ENCODE peak calls at places on chromosomes 7 and 10, in six cellular contexts. U, H, L, T, R and X are unnamed samples. For H3K4me1, the result is how much of the 10 kb centered on the place peaks cover.

GRCh38 chr10:101816913-101817541 is 1.2 kb downstream of the OGA start:
- DNase-seq in U (no peak), T (no peak), R (no peak), H (no peak), L (no peak), X (no peak)

GRCh38 chr7:151503902-151504714 is 15.6 kb downstream of the RHEB start:
- DNase-seq in R (no peak), H (no peak), U (no peak), T (peak), L (no peak), X (no peak)

GRCh38 chr7:311796-312195 is 21.8 kb downstream of the FOXL3 start:
- DNase-seq in R (no peak), U (peak), T (no peak), H (no peak), L (no peak), X (no peak)

GRCh38 chr10:78149193-78149592 is 115.5 kb downstream of the RPS24 start:
- DNase-seq in U (no peak), L (no peak), T (peak), R (no peak), H (no peak), X (no peak)

GRCh38 chr7:100435401-100436304 is 644 bp downstream of the PPP1R35 start:
- DNase-seq in H (peak), U (peak), R (peak), T (peak), L (no peak), X (peak)

GRCh38 chr7:106367018-106367420 is 82.2 kb upstream of the NAMPT start:
- DNase-seq in U (peak), L (no peak), H (no peak), R (no peak), T (no peak), X (no peak)

GRCh38 chr10:104334561-104334960 is 3.7 kb downstream of the ITPRIP start:
- DNase-seq in H (no peak), L (peak), U (peak), R (peak), T (no peak), X (no peak)

GRCh38 chr7:76142861-76143260 is 58.8 kb upstream of the SRRM3 start:
- DNase-seq in H (no peak), T (no peak), L (no peak), U (no peak), R (no peak), X (no peak)

GRCh38 chr10:123014772-123015171 is 6.0 kb downstream of the ACADSB start:
- DNase-seq in U (no peak), L (no peak), R (no peak), H (no peak), T (no peak), X (no peak)

GRCh38 chr10:54940418-54940817 is 139.4 kb upstream of the PCDH15 start:
- DNase-seq in H (no peak), T (peak), R (no peak), L (no peak), U (no peak), X (no peak)

GRCh38 chr7:107581387-107582013 is 1.5 kb downstream of the BCAP29 start:
- DNase-seq in U (no peak), R (no peak), T (no peak), H (no peak), L (no peak), X (no peak)

GRCh38 chr7:112571852-112572607 is 91.2 kb downstream of the LSMEM1 start:
- DNase-seq in R (no peak), H (no peak), U (no peak), T (peak), L (no peak), X (no peak)

GRCh38 chr10:12631216-12631615 is 281.9 kb downstream of the CAMK1D start:
- DNase-seq in R (no peak), H (no peak), L (no peak), U (no peak), T (peak), X (no peak)

GRCh38 chr10:18333616-18334015 is 193.4 kb downstream of the CACNB2 start:
- DNase-seq in R (no peak), U (no peak), L (no peak), T (no peak), H (no peak), X (no peak)

GRCh38 chr7:22697897-22698645 is 28.9 kb upstream of the IL6 start:
- DNase-seq in T (no peak), L (no peak), H (no peak), R (no peak), U (no peak), X (no peak)

GRCh38 chr10:31390804-31391203 is 71.8 kb downstream of the ZEB1 start:
- DNase-seq in H (no peak), R (no peak), U (no peak), T (no peak), L (no peak), X (no peak)

GRCh38 chr7:3005257-3005656 is 38.4 kb downstream of the CARD11 start:
- DNase-seq in U (no peak), R (no peak), L (no peak), H (no peak), T (no peak), X (no peak)

GRCh38 chr10:126661356-126661755 is 9.1 kb downstream of the C10orf90 start:
- DNase-seq in T (no peak), U (no peak), L (no peak), H (no peak), R (no peak), X (no peak)

GRCh38 chr10:128476845-128477244 is 350.6 kb upstream of the MKI67 start:
- DNase-seq in T (no peak), H (no peak), U (no peak), L (no peak), R (no peak), X (no peak)

GRCh38 chr10:31745612-31746376 is 182.8 kb downstream of the ARHGAP12 start:
- DNase-seq in H (no peak), R (no peak), U (no peak), L (peak), T (peak), X (no peak)

GRCh38 chr10:102408728-102409603 is 9.6 kb downstream of the PSD start:
- DNase-seq in T (no peak), L (peak), H (peak), R (peak), U (peak), X (peak)

GRCh38 chr10:114868801-114869200 is 47.2 kb downstream of the FHIP2A start:
- DNase-seq in T (no peak), H (no peak), R (no peak), U (no peak), L (no peak), X (no peak)

GRCh38 chr7:116675812-116676355 is 3.9 kb downstream of the MET start:
- DNase-seq in H (no peak), T (no peak), U (no peak), L (no peak), R (no peak), X (no peak)
- H3K4me1 ChIP-seq in H (under half), T (half or more), U (under half), L (under half), R (under half), X (under half)

GRCh38 chr7:19707240-19707639 is 1.6 kb downstream of the POLR1F start:
- DNase-seq in U (no peak), L (no peak), T (no peak), R (no peak), H (no peak), X (no peak)
- H3K4me3 ChIP-seq in U (peak), L (peak), T (peak), R (no peak), H (no peak), X (peak)

DNA sequence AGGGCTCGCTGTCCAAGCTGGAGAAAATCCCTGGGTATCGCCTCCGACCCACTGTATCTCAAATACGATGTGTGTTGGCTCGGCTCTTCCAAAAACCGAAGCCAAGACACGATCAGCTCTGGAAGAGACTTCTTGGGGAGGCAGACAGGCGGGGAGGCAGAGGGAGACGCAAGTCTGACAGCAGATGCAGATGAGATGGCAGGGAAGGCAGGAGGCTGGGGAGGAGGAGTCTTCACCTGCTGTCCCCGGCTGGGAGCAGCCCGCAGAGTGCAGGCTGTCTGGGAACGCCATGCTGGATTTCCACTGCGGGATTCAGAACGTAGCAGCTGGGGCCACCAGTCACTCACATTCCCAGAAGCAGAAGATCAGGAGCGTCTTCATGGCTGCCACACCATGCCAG is 29.5 kb downstream of the CTBP2 start:
- DNase-seq in R (no peak), U (peak), T (no peak), H (no peak), L (no peak), X (no peak)
- H3K4me1 ChIP-seq in R (under half), U (under half), T (under half), H (under half), L (under half), X (under half)

DNA sequence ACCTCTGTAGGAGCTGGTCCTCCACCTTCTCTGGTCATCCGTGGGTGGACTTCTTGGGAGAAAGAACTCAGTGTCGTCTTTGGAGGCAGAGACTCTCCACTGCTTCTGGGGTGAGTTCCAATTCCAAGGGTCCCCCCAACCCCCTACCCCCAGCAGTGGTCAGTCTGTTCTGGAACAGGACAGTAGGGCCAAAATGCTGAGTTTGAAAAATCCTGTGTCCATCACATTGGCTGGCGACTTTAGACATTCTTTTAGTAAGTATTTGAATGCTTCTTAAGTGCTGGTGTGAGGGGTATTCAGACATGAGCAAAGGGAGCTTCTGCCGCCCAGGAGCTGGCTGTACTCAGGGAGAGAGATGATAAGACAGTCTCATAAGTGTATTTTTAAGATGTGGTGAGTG is 1.9 kb downstream of the ZNF316 start:
- DNase-seq in H (no peak), L (no peak), U (no peak), R (no peak), T (no peak), X (no peak)
- H3K4me3 ChIP-seq in H (no peak), L (no peak), U (no peak), R (no peak), T (no peak), X (peak)

GRCh38 chr7:101990811-101991418 is 173.5 kb downstream of the CUX1 start:
- DNase-seq in L (no peak), R (no peak), H (no peak), T (no peak), U (peak), X (no peak)

GRCh38 chr7:101991860-101992259 is 174.4 kb downstream of the CUX1 start:
- DNase-seq in T (no peak), U (no peak), L (no peak), R (no peak), H (no peak), X (no peak)

GRCh38 chr7:101988513-101988912 is 171.1 kb downstream of the CUX1 start:
- DNase-seq in T (no peak), U (no peak), H (no peak), R (no peak), L (no peak), X (no peak)

GRCh38 chr7:101987494-101987893 is 170.1 kb downstream of the CUX1 start:
- DNase-seq in U (no peak), L (no peak), R (no peak), H (no peak), T (no peak), X (no peak)

GRCh38 chr7:101989101-101989500 is 171.7 kb downstream of the CUX1 start:
- DNase-seq in H (no peak), R (no peak), U (no peak), T (no peak), L (no peak), X (no peak)
- H3K4me1 ChIP-seq in H (under half), R (under half), U (under half), T (under half), L (under half), X (under half)